ENCODE peak calls at places on chromosome 11, in four cellular contexts. One of them, this sample, is unnamed.
A peak's percentile ranks its signal among the peaks of the same experiment; 100 is the strongest.

GRCh38 chr11:29518389-29519174 is 498.2 kb downstream of the KCNA4 start:
- DNase-seq in GM06990: no peak
- DNase-seq in endothelial cell of umbilical vein: no peak
- DNase-seq in A549: peak; percentile 26
- DNase-seq in this sample: no peak

GRCh38 chr11:12798609-12799011 is 124.4 kb downstream of the TEAD1 start:
- DNase-seq in GM06990: no peak
- DNase-seq in endothelial cell of umbilical vein: no peak
- DNase-seq in A549: no peak
- DNase-seq in this sample: no peak

GRCh38 chr11:108220721-108221346 is 1.6 kb downstream of the NPAT start:
- DNase-seq in GM06990: no peak
- DNase-seq in endothelial cell of umbilical vein: no peak
- DNase-seq in A549: no peak
- DNase-seq in this sample: no peak

GRCh38 chr11:96464695-96465307 is 75.0 kb downstream of the JRKL start:
- DNase-seq in GM06990: peak; percentile 8
- DNase-seq in endothelial cell of umbilical vein: peak; percentile 64
- DNase-seq in A549: peak; percentile 72
- DNase-seq in this sample: peak; percentile 58

GRCh38 chr11:13336246-13336873 is 58.8 kb downstream of the BMAL1 start:
- DNase-seq in GM06990: no peak
- DNase-seq in endothelial cell of umbilical vein: no peak
- DNase-seq in A549: peak; percentile 61
- DNase-seq in this sample: no peak

GRCh38 chr11:128039140-128040021 is 548.0 kb downstream of the ETS1 start:
- DNase-seq in GM06990: no peak
- DNase-seq in endothelial cell of umbilical vein: peak; percentile 74
- DNase-seq in A549: no peak
- DNase-seq in this sample: no peak

GRCh38 chr11:57515332-57516060 is at the start of gene SLC43A1:
- DNase-seq in GM06990: peak; percentile 71
- DNase-seq in endothelial cell of umbilical vein: peak; percentile 69
- DNase-seq in A549: no peak
- DNase-seq in this sample: no peak

GRCh38 chr11:78798567-78799170 is 224.0 kb upstream of the NARS2 start:
- DNase-seq in GM06990: no peak
- DNase-seq in endothelial cell of umbilical vein: peak; percentile 59
- DNase-seq in A549: peak; percentile 52
- DNase-seq in this sample: no peak

GRCh38 chr11:33724644-33725035 is 11.6 kb downstream of the CD59 start:
- DNase-seq in GM06990: no peak
- DNase-seq in endothelial cell of umbilical vein: peak; percentile 93
- DNase-seq in A549: no peak
- DNase-seq in this sample: no peak

GRCh38 chr11:47905358-47906059 is 57.4 kb upstream of the NUP160 start:
- DNase-seq in GM06990: no peak
- DNase-seq in endothelial cell of umbilical vein: peak; percentile 97
- DNase-seq in A549: no peak
- DNase-seq in this sample: no peak

GRCh38 chr11:100576044-100577021 is 110.8 kb upstream of the ARHGAP42 start:
- DNase-seq in GM06990: peak; percentile 7
- DNase-seq in endothelial cell of umbilical vein: peak; percentile 56
- DNase-seq in A549: peak; percentile 52
- DNase-seq in this sample: no peak
- TF ChIP-seq CTCF in GM06990: peak; percentile 62
- TF ChIP-seq CTCF in endothelial cell of umbilical vein: peak; percentile 59
- TF ChIP-seq CTCF in A549: peak; percentile 78
- TF ChIP-seq CTCF in this sample: peak; percentile 74

GRCh38 chr11:92841719-92842118 is 127.7 kb upstream of the MTNR1B start:
- DNase-seq in GM06990: no peak
- DNase-seq in endothelial cell of umbilical vein: no peak
- DNase-seq in A549: no peak
- DNase-seq in this sample: no peak
- TF ChIP-seq CTCF in GM06990: no peak
- TF ChIP-seq CTCF in endothelial cell of umbilical vein: no peak
- TF ChIP-seq CTCF in A549: no peak
- TF ChIP-seq CTCF in this sample: no peak

GRCh38 chr11:114890076-114890475 is 211.7 kb downstream of the NXPE2 start:
- DNase-seq in GM06990: no peak
- DNase-seq in endothelial cell of umbilical vein: no peak
- DNase-seq in A549: no peak
- DNase-seq in this sample: no peak

GRCh38 chr11:114891911-114892310 is 213.6 kb downstream of the NXPE2 start:
- DNase-seq in GM06990: no peak
- DNase-seq in endothelial cell of umbilical vein: no peak
- DNase-seq in A549: no peak
- DNase-seq in this sample: no peak

GRCh38 chr11:114893329-114893728 is 215.0 kb downstream of the NXPE2 start:
- DNase-seq in GM06990: no peak
- DNase-seq in endothelial cell of umbilical vein: no peak
- DNase-seq in A549: no peak
- DNase-seq in this sample: no peak

GRCh38 chr11:114889464-114890065 is 211.2 kb downstream of the NXPE2 start:
- DNase-seq in GM06990: no peak
- DNase-seq in endothelial cell of umbilical vein: no peak
- DNase-seq in A549: no peak
- DNase-seq in this sample: no peak

GRCh38 chr11:114892381-114893197 is 214.3 kb downstream of the NXPE2 start:
- DNase-seq in GM06990: no peak
- DNase-seq in endothelial cell of umbilical vein: no peak
- DNase-seq in A549: peak; percentile 1
- DNase-seq in this sample: no peak
- TF ChIP-seq CTCF in GM06990: peak; percentile 69
- TF ChIP-seq CTCF in endothelial cell of umbilical vein: no peak
- TF ChIP-seq CTCF in A549: no peak
- TF ChIP-seq CTCF in this sample: peak; percentile 38

DNA sequence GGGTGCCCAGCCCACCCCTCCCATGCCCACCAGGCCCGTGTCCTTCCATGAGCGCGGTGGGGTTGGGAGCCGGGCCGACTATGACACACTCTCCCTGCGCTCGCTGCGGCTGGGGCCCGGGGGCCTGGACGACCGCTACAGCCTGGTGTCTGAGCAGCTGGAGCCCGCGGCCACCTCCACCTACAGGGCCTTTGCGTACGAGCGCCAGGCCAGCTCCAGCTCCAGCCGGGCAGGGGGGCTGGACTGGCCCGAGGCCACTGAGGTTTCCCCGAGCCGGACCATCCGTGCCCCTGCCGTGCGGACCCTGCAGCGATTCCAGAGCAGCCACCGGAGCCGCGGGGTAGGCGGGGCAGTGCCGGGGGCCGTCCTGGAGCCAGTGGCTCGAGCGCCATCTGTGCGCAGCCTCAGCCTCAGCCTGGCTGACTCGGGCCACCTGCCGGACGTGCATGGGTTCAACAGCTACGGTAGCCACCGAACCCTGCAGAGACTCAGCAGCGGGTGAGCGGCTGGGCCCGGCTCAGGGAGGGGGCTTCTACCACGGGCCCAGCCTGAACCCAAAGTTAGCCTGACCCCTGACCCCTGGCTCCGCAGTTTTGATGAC is 3.0 kb downstream of the PKP3 start:
- DNase-seq in GM06990: peak; percentile 65
- DNase-seq in endothelial cell of umbilical vein: peak; percentile 66
- DNase-seq in A549: no peak
- DNase-seq in this sample: no peak
- TF ChIP-seq CTCF in GM06990: peak; percentile 56
- TF ChIP-seq CTCF in endothelial cell of umbilical vein: peak; percentile 80
- TF ChIP-seq CTCF in A549: no peak
- TF ChIP-seq CTCF in this sample: peak; percentile 80

GRCh38 chr11:22130462-22131053 is 62.3 kb upstream of the ANO5 start:
- DNase-seq in GM06990: no peak
- DNase-seq in endothelial cell of umbilical vein: no peak
- DNase-seq in A549: peak; percentile 9
- DNase-seq in this sample: no peak
- TF ChIP-seq CTCF in GM06990: peak; percentile 58
- TF ChIP-seq CTCF in endothelial cell of umbilical vein: no peak
- TF ChIP-seq CTCF in A549: peak; percentile 52
- TF ChIP-seq CTCF in this sample: peak; percentile 58

DNA sequence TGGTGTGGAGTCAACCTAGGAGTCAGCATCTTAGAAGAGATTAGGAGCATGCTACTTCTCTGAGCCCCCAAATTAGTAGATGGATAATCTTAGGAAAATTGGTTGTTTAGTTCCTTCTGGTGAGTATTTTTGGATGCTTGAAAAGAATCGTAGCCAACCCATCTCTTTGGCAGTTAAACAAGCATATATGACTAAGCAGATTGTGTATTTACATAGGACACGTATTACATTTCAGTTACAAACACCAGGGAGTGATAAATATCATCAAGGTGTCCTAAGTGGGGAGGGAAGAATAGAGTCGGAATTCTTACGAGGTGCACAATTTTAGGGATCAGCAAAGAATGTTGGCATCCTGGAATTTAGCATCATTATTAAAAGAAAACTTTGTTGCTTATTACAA is 13.5 kb downstream of the PLET1 start:
- DNase-seq in GM06990: no peak
- DNase-seq in endothelial cell of umbilical vein: no peak
- DNase-seq in A549: no peak
- DNase-seq in this sample: no peak
- TF ChIP-seq CTCF in GM06990: no peak
- TF ChIP-seq CTCF in endothelial cell of umbilical vein: no peak
- TF ChIP-seq CTCF in A549: no peak
- TF ChIP-seq CTCF in this sample: no peak

DNA sequence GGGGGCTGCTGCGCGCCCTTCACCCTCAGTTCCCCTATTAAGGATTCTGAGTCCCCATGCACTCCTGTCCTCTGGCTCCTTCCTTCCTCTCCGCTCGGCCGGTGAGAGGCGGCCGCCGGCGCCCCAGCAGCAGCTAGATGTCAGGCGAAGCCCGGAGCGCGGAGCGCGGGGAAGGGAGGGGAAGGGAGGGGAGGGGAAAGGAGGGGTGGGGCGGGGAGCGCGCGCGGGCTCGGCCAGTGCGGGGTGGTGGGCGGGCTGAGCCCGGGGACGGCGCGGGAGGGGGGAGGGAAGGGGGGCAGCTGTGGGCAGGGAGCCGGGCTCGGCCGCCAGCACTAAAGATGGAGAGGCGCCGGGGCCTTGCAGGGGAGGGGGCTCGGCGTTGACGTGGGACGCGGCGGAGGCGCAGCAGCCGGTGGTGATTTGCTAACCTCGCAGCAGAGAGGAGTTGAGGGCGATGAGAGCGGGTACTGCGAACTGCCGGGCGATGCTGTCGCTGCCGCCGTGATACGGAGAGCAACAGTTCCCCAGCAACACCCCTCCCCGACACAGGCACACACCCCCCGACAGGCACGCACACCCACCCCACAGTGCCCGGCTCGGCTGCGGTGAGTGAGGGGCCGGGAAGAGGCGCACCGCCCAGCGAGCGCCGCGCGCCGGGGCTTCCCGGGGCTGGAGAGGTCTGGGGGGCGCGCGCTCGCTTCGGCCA is at the start of gene ZBTB16:
- DNase-seq in GM06990: no peak
- DNase-seq in endothelial cell of umbilical vein: peak; percentile 83
- DNase-seq in A549: no peak
- DNase-seq in this sample: no peak
- TF ChIP-seq CTCF in GM06990: no peak
- TF ChIP-seq CTCF in endothelial cell of umbilical vein: peak; percentile 29
- TF ChIP-seq CTCF in A549: no peak
- TF ChIP-seq CTCF in this sample: no peak

DNA sequence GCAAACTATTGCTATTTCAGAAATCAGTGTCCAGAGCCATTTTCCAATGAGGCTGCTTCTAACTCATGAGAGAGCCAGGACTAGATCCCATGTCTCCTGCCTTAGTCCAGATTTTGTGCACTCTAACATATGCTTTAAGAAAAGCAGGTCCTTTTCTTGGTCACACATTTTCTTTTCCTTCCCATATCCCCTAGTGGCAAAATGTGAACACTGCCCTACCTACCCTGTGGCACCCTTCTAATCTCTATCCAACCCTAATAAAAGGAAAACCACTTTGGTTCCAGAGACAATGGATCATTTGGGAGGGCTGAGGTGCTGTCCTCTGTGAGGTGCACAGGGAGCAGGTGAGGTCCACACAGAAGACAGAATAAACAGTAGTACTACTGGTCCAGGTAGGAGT is 72.0 kb upstream of the DDI1 start:
- DNase-seq in GM06990: no peak
- DNase-seq in endothelial cell of umbilical vein: no peak
- DNase-seq in A549: no peak
- DNase-seq in this sample: no peak
- TF ChIP-seq CTCF in GM06990: peak; percentile 18
- TF ChIP-seq CTCF in endothelial cell of umbilical vein: no peak
- TF ChIP-seq CTCF in A549: no peak
- TF ChIP-seq CTCF in this sample: no peak